ENCODE peak calls at places on chromosome X, in seven cellular contexts. C is ascending aorta, S is IMR-90, M is GM12878, B is GM12865, E is endothelial cell of umbilical vein, N is epithelial cell of esophagus. F is an unnamed sample.
A peak's percentile ranks its signal among the peaks of the same experiment; 100 is the strongest.

GRCh38 chrX:8455600-8455999 is 9.0 kb upstream of the VCX3B start:
- DNase-seq in C (no peak), S (no peak), M (no peak), B (no peak), E (no peak), N (peak; percentile 6), F (no peak)

GRCh38 chrX:103554687-103555417 is 30.5 kb upstream of the TCEAL4 start:
- DNase-seq in C (no peak), S (peak; percentile 24), M (no peak), B (peak; percentile 77), E (peak; percentile 67), N (peak; percentile 56), F (peak; percentile 76)

GRCh38 chrX:40174594-40175415 is 77.0 kb upstream of the BCOR start:
- DNase-seq in C (peak; percentile 74), S (no peak), M (no peak), B (peak; percentile 76), E (peak; percentile 51), N (peak; percentile 41), F (peak; percentile 19)

GRCh38 chrX:118550792-118551191 is 55.2 kb downstream of the DOCK11 start:
- DNase-seq in C (no peak), S (peak; percentile 28), M (no peak), B (no peak), E (no peak), N (peak; percentile 73), F (no peak)

GRCh38 chrX:150050387-150050786 is 112.1 kb upstream of the EOLA2 start:
- DNase-seq in C (no peak), S (no peak), M (no peak), B (peak; percentile 0), E (no peak), N (no peak), F (no peak)

GRCh38 chrX:135327299-135327698 is 18.0 kb downstream of the ETDC start:
- DNase-seq in C (no peak), S (peak; percentile 94), M (no peak), B (no peak), E (peak; percentile 17), N (peak; percentile 67), F (no peak)

GRCh38 chrX:155065035-155065734 is 5.8 kb downstream of the CMC4 start:
- DNase-seq in C (no peak), S (peak; percentile 49), M (no peak), B (no peak), E (no peak), N (peak; percentile 59), F (no peak)

GRCh38 chrX:110442631-110443030 is 84.0 kb downstream of the RTL9 start:
- DNase-seq in C (no peak), S (peak; percentile 11), M (no peak), B (peak; percentile 28), E (peak; percentile 1), N (peak; percentile 42), F (peak; percentile 12)

GRCh38 chrX:72271812-72272211 is 5.2 kb downstream of the RPS4X start:
- DNase-seq in C (no peak), S (no peak), M (no peak), B (no peak), E (no peak), N (peak; percentile 88), F (no peak)

GRCh38 chrX:6226053-6226645 is 2.5 kb downstream of the NLGN4X start:
- DNase-seq in C (no peak), S (no peak), M (no peak), B (no peak), E (no peak), N (peak; percentile 4), F (no peak)

GRCh38 chrX:129934461-129934860 is 28.5 kb downstream of the UTP14A start:
- DNase-seq in C (no peak), S (no peak), M (no peak), B (no peak), E (no peak), N (no peak), F (no peak)

GRCh38 chrX:147476008-147476407 is 435.7 kb upstream of the FMR1 start:
- DNase-seq in C (no peak), S (no peak), M (no peak), B (peak; percentile 9), E (no peak), N (peak; percentile 15), F (peak; percentile 3)

GRCh38 chrX:45351478-45351877 is 150.8 kb upstream of the DIPK2B start:
- DNase-seq in C (no peak), S (peak; percentile 69), M (no peak), B (no peak), E (no peak), N (peak; percentile 44), F (no peak)

GRCh38 chrX:132819885-132820284 is 138.5 kb downstream of the HS6ST2 start:
- DNase-seq in C (no peak), S (no peak), M (no peak), B (no peak), E (no peak), N (no peak), F (no peak)

GRCh38 chrX:132818638-132819037 is 139.8 kb downstream of the HS6ST2 start:
- DNase-seq in C (no peak), S (no peak), M (no peak), B (no peak), E (no peak), N (no peak), F (no peak)

GRCh38 chrX:132822634-132823012 is 135.8 kb downstream of the HS6ST2 start:
- DNase-seq in C (no peak), S (no peak), M (no peak), B (peak; percentile 1), E (no peak), N (no peak), F (no peak)

GRCh38 chrX:132820675-132821074 is 137.8 kb downstream of the HS6ST2 start:
- DNase-seq in C (no peak), S (no peak), M (no peak), B (no peak), E (no peak), N (no peak), F (no peak)

DNA sequence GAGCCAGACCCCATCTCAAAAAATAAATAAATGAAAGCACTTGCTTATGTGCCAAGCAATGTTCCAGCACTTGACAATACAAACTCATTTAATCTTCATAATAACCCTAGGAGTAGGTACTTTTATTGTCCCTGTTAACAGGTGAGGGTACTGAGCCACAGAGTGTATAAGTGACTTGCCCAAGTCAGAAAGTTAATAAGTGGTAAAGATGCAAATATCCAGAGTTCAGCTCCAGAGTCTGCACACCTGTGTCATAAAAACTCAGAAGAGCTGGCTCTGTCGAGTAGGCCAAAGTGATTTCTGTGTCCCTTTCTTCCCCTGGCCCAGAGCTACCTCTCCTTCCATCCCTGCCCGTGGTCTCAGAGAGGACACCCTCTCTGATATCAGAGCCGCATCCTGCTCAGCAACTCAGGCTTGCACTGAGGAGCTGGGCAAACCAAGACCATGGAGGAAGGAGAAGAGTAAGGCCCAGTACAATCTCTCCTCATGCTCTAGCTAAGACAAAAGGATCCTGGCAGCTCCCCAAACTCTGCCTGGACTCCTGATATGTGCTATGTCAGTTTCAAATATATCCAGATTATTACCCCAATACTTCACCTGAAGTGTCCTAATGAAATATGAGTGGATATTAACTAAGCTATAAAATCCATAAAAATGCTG is 136.3 kb downstream of the HS6ST2 start:
- DNase-seq in C (no peak), S (no peak), M (no peak), B (no peak), E (no peak), N (no peak), F (no peak)
- H3K4me3 ChIP-seq in C (no peak overlapping the region), S (no peak overlapping the region), M (no peak overlapping the region), B (no peak overlapping the region), E (no peak overlapping the region), N (no peak overlapping the region), F (no peak overlapping the region)

GRCh38 chrX:53716328-53717088 is 30.0 kb upstream of the HUWE1 start:
- DNase-seq in C (no peak), S (peak; percentile 48), M (peak; percentile 87), B (peak; percentile 88), E (peak; percentile 1), N (no peak), F (peak; percentile 87)
- H3K4me3 ChIP-seq in C (no peak overlapping the region), S (no peak overlapping the region), M (peak overlapping the region; percentile 60), B (peak overlapping the region; percentile 52), E (no peak overlapping the region), N (no peak overlapping the region), F (peak overlapping the region; percentile 16)

GRCh38 chrX:77925764-77926163 is 15.3 kb downstream of the ATP7A start:
- DNase-seq in C (no peak), S (no peak), M (no peak), B (no peak), E (no peak), N (no peak), F (no peak)
- H3K4me3 ChIP-seq in C (no peak overlapping the region), S (peak overlapping the region; percentile 14), M (no peak overlapping the region), B (no peak overlapping the region), E (no peak overlapping the region), N (no peak overlapping the region), F (no peak overlapping the region)

GRCh38 chrX:1212532-1212931 is at the start of gene CRLF2:
- DNase-seq in C (peak; percentile 2), S (no peak), M (peak; percentile 77), B (peak; percentile 86), E (no peak), N (no peak), F (peak; percentile 37)
- H3K4me3 ChIP-seq in C (no peak within 1 kb of the TSS), S (no peak within 1 kb of the TSS), M (no peak within 1 kb of the TSS), B (peak within 1 kb of the TSS; percentile 34), E (no peak within 1 kb of the TSS), N (no peak within 1 kb of the TSS), F (no peak within 1 kb of the TSS)

GRCh38 chrX:15143825-15144121 is 126.1 kb downstream of the ASB9 start:
- DNase-seq in C (no peak), S (no peak), M (no peak), B (no peak), E (no peak), N (peak; percentile 3), F (no peak)
- H3K4me3 ChIP-seq in C (no peak overlapping the region), S (no peak overlapping the region), M (no peak overlapping the region), B (no peak overlapping the region), E (no peak overlapping the region), N (no peak overlapping the region), F (no peak overlapping the region)

DNA sequence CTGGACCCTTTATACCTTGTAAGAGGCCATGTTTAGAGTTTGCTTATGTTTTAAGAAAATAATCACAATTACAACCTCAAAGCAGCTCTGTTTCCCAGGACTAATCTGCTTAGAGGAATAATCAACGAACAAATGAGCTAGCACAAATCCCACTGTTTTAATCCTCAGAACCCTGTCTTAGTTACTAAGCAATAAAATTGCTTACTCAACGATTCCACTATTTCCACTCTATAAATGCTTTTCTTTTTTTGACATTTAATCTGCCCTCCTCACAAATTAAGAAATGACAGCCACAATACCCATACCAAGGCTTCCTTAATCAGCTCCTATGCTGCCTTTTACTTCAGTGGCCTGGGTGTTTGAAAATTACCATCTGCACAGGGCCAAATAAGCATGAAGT is 48.8 kb downstream of the FAM120C start:
- DNase-seq in C (no peak), S (no peak), M (no peak), B (no peak), E (no peak), N (no peak), F (no peak)
- H3K4me3 ChIP-seq in C (no peak overlapping the region), S (no peak overlapping the region), M (no peak overlapping the region), B (no peak overlapping the region), E (no peak overlapping the region), N (no peak overlapping the region), F (no peak overlapping the region)